ENCODE peak calls at places on chromosomes 11 and 22, in five cellular contexts. A, D, Y, E and P are unnamed samples.
A peak's percentile ranks its signal among the peaks of the same experiment; 100 is the strongest.

GRCh38 chr11:12232819-12233601 is 122.6 kb downstream of the MICAL2 start:
- DNase-seq in A (peak; percentile 95), D (no peak), Y (no peak), E (no peak), P (no peak)

GRCh38 chr22:19554834-19555404 is 30.7 kb upstream of the CLDN5 start:
- DNase-seq in A (peak; percentile 34), D (peak; percentile 26), Y (peak; percentile 34), E (no peak), P (no peak)

GRCh38 chr11:85407648-85408047 is 219.5 kb downstream of the DLG2 start:
- DNase-seq in A (no peak), D (no peak), Y (no peak), E (no peak), P (no peak)

GRCh38 chr11:76700177-76701100 is 29.9 kb upstream of the LRRC32 start:
- DNase-seq in A (peak; percentile 99), D (no peak), Y (peak; percentile 28), E (no peak), P (no peak)

GRCh38 chr11:113773092-113773415 is 438 bp downstream of the ZW10 start:
- DNase-seq in A (peak; percentile 62), D (peak; percentile 72), Y (peak; percentile 48), E (peak; percentile 30), P (peak; percentile 8)

GRCh38 chr11:107669156-107669740 is 42.6 kb downstream of the SLN start:
- DNase-seq in A (no peak), D (no peak), Y (no peak), E (no peak), P (no peak)

GRCh38 chr11:58927393-58928081 is 11.8 kb upstream of the GLYATL1 start:
- DNase-seq in A (peak; percentile 19), D (no peak), Y (peak; percentile 77), E (peak; percentile 67), P (peak; percentile 29)

GRCh38 chr11:112725636-112726035 is 235.6 kb upstream of the NCAM1 start:
- DNase-seq in A (no peak), D (no peak), Y (no peak), E (no peak), P (no peak)

GRCh38 chr11:8715501-8715900 is 32.9 kb downstream of the RPL27A start:
- DNase-seq in A (no peak), D (no peak), Y (no peak), E (no peak), P (no peak)

GRCh38 chr11:130165601-130166456 is 6.2 kb downstream of the ST14 start:
- DNase-seq in A (no peak), D (no peak), Y (no peak), E (no peak), P (peak; percentile 84)

GRCh38 chr11:76623171-76623883 is 47.2 kb downstream of the LRRC32 start:
- DNase-seq in A (peak; percentile 86), D (peak; percentile 47), Y (no peak), E (no peak), P (no peak)

GRCh38 chr22:42892156-42892555 is 35.1 kb upstream of the ARFGAP3 start:
- DNase-seq in A (no peak), D (no peak), Y (no peak), E (no peak), P (no peak)

GRCh38 chr11:102237096-102237735 is 80.1 kb upstream of the BIRC3 start:
- DNase-seq in A (peak; percentile 72), D (no peak), Y (no peak), E (no peak), P (no peak)

GRCh38 chr11:23856654-23857053 is 640.2 kb upstream of the LUZP2 start:
- DNase-seq in A (peak; percentile 60), D (no peak), Y (no peak), E (no peak), P (no peak)

GRCh38 chr11:35916270-35916669 is 27.6 kb upstream of the LDLRAD3 start:
- DNase-seq in A (no peak), D (no peak), Y (no peak), E (no peak), P (no peak)

GRCh38 chr11:35918716-35919115 is 25.1 kb upstream of the LDLRAD3 start:
- DNase-seq in A (no peak), D (no peak), Y (no peak), E (no peak), P (no peak)

GRCh38 chr11:35919244-35919643 is 24.6 kb upstream of the LDLRAD3 start:
- DNase-seq in A (no peak), D (no peak), Y (no peak), E (no peak), P (no peak)

GRCh38 chr11:35914824-35915223 is 29.0 kb upstream of the LDLRAD3 start:
- DNase-seq in A (no peak), D (no peak), Y (no peak), E (no peak), P (no peak)

GRCh38 chr11:35917676-35918075 is 26.2 kb upstream of the LDLRAD3 start:
- DNase-seq in A (no peak), D (no peak), Y (no peak), E (no peak), P (no peak)
- H3K4me1 ChIP-seq in A (no peaks in the 10 kb centered on the region), D (no peaks in the 10 kb centered on the region), Y (no peaks in the 10 kb centered on the region), E (no peaks in the 10 kb centered on the region), P (no peaks in the 10 kb centered on the region)

GRCh38 chr11:68311155-68312116 is 955 bp upstream of the LRP5 start:
- DNase-seq in A (no peak), D (no peak), Y (no peak), E (peak; percentile 36), P (no peak)
- H3K4me1 ChIP-seq in A (peaks cover 6% of the 10 kb centered on the region), D (no peaks in the 10 kb centered on the region), Y (peaks cover 17% of the 10 kb centered on the region), E (peaks cover 36% of the 10 kb centered on the region), P (no peaks in the 10 kb centered on the region)

GRCh38 chr11:119380160-119380815 is 1.2 kb downstream of the USP2 start:
- DNase-seq in A (peak; percentile 58), D (no peak), Y (no peak), E (peak; percentile 20), P (no peak)

GRCh38 chr11:119376197-119376847 is 5.2 kb downstream of the USP2 start:
- DNase-seq in A (peak; percentile 42), D (peak; percentile 75), Y (no peak), E (peak; percentile 85), P (peak; percentile 44)

GRCh38 chr11:119378851-119379465 is 2.5 kb downstream of the USP2 start:
- DNase-seq in A (no peak), D (no peak), Y (no peak), E (no peak), P (no peak)

GRCh38 chr11:119377112-119377901 is 4.2 kb downstream of the USP2 start:
- DNase-seq in A (no peak), D (no peak), Y (no peak), E (peak; percentile 19), P (peak; percentile 18)

GRCh38 chr11:119377961-119378667 is 3.4 kb downstream of the USP2 start:
- DNase-seq in A (no peak), D (no peak), Y (no peak), E (no peak), P (peak; percentile 23)
- H3K4me1 ChIP-seq in A (peaks cover 28% of the 10 kb centered on the region), D (no peaks in the 10 kb centered on the region), Y (peaks cover 6% of the 10 kb centered on the region), E (peaks cover 78% of the 10 kb centered on the region), P (peaks cover 50% of the 10 kb centered on the region)

GRCh38 chr22:46775789-46776485 is 13.5 kb downstream of the TBC1D22A start:
- DNase-seq in A (no peak), D (no peak), Y (no peak), E (no peak), P (no peak)
- H3K4me1 ChIP-seq in A (peaks cover 14% of the 10 kb centered on the region), D (no peaks in the 10 kb centered on the region), Y (peaks cover 26% of the 10 kb centered on the region), E (peaks cover 47% of the 10 kb centered on the region), P (peaks cover 61% of the 10 kb centered on the region)

DNA sequence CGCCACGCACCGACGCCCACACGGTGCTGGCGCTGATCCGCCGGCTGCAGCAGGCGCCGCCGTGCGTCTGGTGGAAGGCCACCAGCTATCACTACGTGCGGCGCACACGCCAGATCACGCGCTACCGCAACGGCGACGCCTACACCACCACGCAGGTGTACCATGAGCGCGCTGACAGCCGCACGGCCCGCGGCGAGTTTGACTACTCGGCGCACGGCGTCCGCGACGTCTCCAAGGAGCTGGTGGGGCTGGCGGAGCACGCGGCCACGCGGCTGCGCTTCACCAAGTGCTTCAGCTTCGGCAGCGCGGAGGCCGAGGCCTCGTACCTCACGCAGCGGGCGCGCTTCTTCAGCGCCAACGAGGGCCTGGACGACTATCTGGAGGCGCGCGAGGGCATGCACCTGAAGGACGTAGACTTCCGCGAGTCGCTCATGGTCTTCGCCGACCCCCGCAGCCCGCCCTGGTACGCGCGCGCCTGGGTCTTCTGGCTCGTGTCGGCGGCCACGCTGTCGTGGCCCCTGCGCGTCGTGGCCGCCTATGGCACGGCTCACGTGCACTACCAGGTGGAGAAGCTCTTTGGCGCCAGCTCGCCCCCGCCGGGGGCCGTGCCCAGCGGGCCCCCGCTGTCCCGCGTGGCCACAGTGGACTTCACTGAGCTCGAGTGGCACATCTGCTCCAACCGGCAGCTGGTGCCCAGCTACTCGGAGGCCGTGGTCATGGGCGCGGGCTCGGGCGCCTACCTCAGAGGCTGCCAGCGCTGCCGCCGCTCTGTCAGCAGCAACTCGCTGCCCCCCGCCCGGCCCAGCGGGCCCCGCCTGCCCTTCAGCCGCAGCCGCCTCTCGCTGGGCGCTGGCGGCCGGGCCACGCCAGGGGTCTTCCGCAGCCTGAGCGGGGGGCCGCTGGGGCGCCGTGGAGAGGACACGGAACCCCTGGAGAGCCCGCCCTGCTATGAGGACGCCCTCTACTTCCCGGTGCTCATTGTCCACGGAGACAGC is 3.2 kb downstream of the TMEM151A start:
- DNase-seq in A (no peak), D (no peak), Y (no peak), E (no peak), P (no peak)
- H3K4me1 ChIP-seq in A (no peaks in the 10 kb centered on the region), D (no peaks in the 10 kb centered on the region), Y (peaks cover 8% of the 10 kb centered on the region), E (peaks cover 21% of the 10 kb centered on the region), P (peaks cover 6% of the 10 kb centered on the region)

GRCh38 chr22:39268645-39269044 is 23.9 kb upstream of the PDGFB start:
- DNase-seq in A (no peak), D (no peak), Y (no peak), E (no peak), P (no peak)

GRCh38 chr22:39267966-39268365 is 23.2 kb upstream of the PDGFB start:
- DNase-seq in A (no peak), D (no peak), Y (no peak), E (no peak), P (no peak)

GRCh38 chr22:39264344-39265116 is 19.7 kb upstream of the PDGFB start:
- DNase-seq in A (no peak), D (peak; percentile 80), Y (no peak), E (no peak), P (no peak)

GRCh38 chr22:39265143-39265542 is 20.4 kb upstream of the PDGFB start:
- DNase-seq in A (no peak), D (no peak), Y (no peak), E (no peak), P (no peak)

DNA sequence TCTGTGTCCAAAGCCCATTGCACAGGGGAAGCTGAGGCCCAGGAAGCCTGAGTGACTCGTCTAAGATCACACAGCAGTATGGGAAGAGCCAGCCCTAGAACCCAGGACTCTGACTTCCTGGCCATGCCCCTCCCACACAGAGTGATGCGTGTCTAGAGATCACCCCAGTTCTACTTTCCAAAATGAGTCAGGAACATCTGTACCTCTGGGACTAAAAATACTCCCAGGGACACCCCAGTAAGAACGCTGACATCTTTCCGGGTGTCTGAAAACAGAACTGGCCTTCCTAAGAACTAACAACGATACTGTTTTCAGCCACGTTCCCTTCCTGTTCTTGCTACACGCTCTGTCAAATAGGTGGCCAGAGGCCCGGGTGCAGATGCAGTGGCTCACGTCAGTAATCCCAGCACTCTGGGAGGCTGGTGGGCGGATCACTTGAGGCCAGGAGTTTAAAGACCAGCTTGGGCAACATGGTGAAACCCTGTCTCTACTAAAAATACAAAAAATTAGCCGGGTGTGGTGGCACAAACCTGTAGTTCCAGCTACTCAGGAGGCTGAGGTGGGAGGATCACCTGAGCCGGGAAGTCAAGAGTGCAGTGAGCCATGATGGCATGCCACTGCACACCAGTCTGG is 21.7 kb upstream of the PDGFB start:
- DNase-seq in A (peak; percentile 43), D (no peak), Y (no peak), E (no peak), P (no peak)
- H3K4me1 ChIP-seq in A (no peaks in the 10 kb centered on the region), D (no peaks in the 10 kb centered on the region), Y (no peaks in the 10 kb centered on the region), E (no peaks in the 10 kb centered on the region), P (no peaks in the 10 kb centered on the region)